ENCODE peak calls at places on chromosomes 13 and 19, in nine cellular contexts. U is mammary epithelial cell, O is transverse colon, Y is ovary, C is IMR-90, K is adrenal gland, A is hepatocyte, W is cardiac muscle cell, H is pancreas. T is an unnamed sample.

GRCh38 chr19:49553451-49554271 is 25.9 kb downstream of the RCN3 start:
- DNase-seq in U (peak; percentile 92), O (peak; percentile 70), Y (no peak), C (peak; percentile 69), K (no peak), A (peak; percentile 68), W (peak; percentile 44), H (no peak), T (no peak)

GRCh38 chr19:16303755-16304154 is 20.9 kb upstream of the KLF2 start:
- DNase-seq in U (no peak), O (no peak), Y (peak; percentile 68), C (no peak), K (peak; percentile 71), A (no peak), W (peak; percentile 81), H (no peak), T (no peak)

GRCh38 chr19:38929929-38930775 is at the start of gene SARS2:
- DNase-seq in U (peak; percentile 84), O (peak; percentile 93), Y (peak; percentile 96), C (peak; percentile 92), K (peak; percentile 97), A (peak; percentile 96), W (peak; percentile 97), H (peak; percentile 95), T (peak; percentile 96)

GRCh38 chr19:19101540-19101939 is 36.7 kb downstream of the TMEM161A start:
- DNase-seq in U (no peak), O (no peak), Y (no peak), C (no peak), K (no peak), A (no peak), W (no peak), H (no peak), T (no peak)

GRCh38 chr19:16531380-16531669 is 10.9 kb downstream of the CHERP start:
- DNase-seq in U (no peak), O (no peak), Y (no peak), C (no peak), K (no peak), A (no peak), W (no peak), H (no peak), T (no peak)

GRCh38 chr19:4012092-4012974 is 4.8 kb downstream of the PIAS4 start:
- DNase-seq in U (no peak), O (peak; percentile 38), Y (no peak), C (no peak), K (no peak), A (peak; percentile 70), W (no peak), H (peak; percentile 73), T (no peak)

GRCh38 chr19:41796362-41796761 is at the start of gene CEACAM3:
- DNase-seq in U (no peak), O (no peak), Y (no peak), C (no peak), K (no peak), A (no peak), W (no peak), H (no peak), T (no peak)

GRCh38 chr19:54630784-54631183 is 500 bp downstream of the LILRB1 start:
- DNase-seq in U (no peak), O (no peak), Y (no peak), C (no peak), K (no peak), A (no peak), W (no peak), H (no peak), T (no peak)

GRCh38 chr19:14368011-14368513 is 13.2 kb upstream of the ADGRE5 start:
- DNase-seq in U (no peak), O (no peak), Y (no peak), C (no peak), K (no peak), A (no peak), W (peak; percentile 21), H (no peak), T (no peak)

GRCh38 chr19:14369399-14370168 is 11.7 kb upstream of the ADGRE5 start:
- DNase-seq in U (no peak), O (peak; percentile 50), Y (no peak), C (peak; percentile 64), K (peak; percentile 62), A (no peak), W (peak; percentile 63), H (no peak), T (no peak)

GRCh38 chr19:14375055-14375581 is 6.1 kb upstream of the ADGRE5 start:
- DNase-seq in U (no peak), O (peak; percentile 73), Y (no peak), C (no peak), K (peak; percentile 69), A (no peak), W (no peak), H (no peak), T (peak; percentile 37)

GRCh38 chr19:14370169-14370998 is 10.9 kb upstream of the ADGRE5 start:
- DNase-seq in U (no peak), O (no peak), Y (no peak), C (no peak), K (no peak), A (no peak), W (no peak), H (no peak), T (no peak)

DNA sequence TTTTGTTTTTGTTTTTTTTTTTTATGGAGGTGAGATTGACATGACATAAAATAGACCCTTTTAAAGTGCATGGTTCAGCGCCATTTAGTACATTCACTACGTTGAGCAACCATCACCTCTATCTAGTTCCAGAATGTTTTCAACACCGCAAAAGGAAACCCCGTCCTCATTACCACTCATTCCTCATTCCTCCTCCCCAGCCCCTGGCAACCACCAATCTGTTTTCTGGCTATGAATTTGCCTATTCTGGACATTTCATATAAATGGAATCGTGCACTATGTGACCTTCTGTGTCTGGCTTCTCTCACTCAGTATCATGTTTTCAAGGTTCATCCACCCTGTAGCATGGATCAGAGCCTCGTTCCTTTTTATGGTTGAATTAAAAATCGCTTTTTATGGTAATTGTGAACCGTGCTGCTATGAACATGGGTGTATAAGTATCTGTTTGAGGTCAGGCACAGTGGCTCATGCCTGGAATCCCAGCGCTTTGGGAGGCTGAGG is 9.9 kb upstream of the ADGRE5 start:
- DNase-seq in U (no peak), O (no peak), Y (no peak), C (no peak), K (no peak), A (no peak), W (no peak), H (no peak), T (no peak)
- H3K4me1 ChIP-seq in U (no peaks in the 10 kb centered on the region), O (peaks cover 17% of the 10 kb centered on the region), Y (peaks cover 4% of the 10 kb centered on the region), C (peaks cover 10% of the 10 kb centered on the region), K (no peaks in the 10 kb centered on the region), A (peaks cover 11% of the 10 kb centered on the region), W (peaks cover 23% of the 10 kb centered on the region), H (peaks cover 2% of the 10 kb centered on the region), T (peaks cover 19% of the 10 kb centered on the region)

DNA sequence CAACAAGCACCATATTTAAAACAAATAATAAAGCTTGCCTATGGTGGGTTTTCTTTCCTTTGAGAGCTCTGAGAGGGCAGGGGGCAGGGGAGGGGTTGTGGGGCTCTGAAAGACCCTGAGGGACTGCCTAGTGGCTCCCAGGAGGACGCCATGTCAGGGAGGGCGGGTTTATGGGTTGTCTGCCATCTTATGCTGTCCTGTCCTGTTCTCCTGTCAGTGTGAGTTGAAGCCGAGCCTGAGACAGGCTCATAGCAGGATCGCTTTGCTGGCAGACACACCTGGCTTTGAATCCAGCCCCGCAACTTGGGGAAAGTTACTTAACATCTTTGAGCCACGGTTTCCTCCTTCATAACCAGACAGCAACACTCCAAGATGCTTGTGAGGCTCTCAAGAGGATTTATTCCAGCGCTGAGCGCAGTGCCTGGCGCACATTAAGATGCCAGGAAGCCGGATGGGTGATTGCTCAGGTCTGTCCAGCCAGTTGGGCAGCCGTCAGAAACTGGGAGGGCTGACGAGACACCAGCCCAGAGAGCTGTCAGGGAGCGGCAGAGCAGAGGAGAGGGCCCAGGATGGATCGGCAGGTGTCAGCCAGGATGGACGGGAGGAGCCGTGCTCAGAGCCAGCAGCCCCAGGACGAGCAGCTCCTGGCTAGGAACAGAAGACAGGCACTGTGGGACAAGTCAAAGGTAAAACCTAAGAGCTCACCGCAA is 36.8 kb upstream of the C1QTNF9 start:
- DNase-seq in U (no peak), O (no peak), Y (peak; percentile 62), C (no peak), K (peak; percentile 76), A (no peak), W (no peak), H (no peak), T (peak; percentile 31)
- H3K4me3 ChIP-seq in U (no peak overlapping the region), O (peak overlapping the region; percentile 28), Y (peak overlapping the region; percentile 35), C (no peak overlapping the region), K (no peak overlapping the region), A (no peak overlapping the region), W (no peak overlapping the region), H (no peak overlapping the region), T (peak overlapping the region; percentile 53)

DNA sequence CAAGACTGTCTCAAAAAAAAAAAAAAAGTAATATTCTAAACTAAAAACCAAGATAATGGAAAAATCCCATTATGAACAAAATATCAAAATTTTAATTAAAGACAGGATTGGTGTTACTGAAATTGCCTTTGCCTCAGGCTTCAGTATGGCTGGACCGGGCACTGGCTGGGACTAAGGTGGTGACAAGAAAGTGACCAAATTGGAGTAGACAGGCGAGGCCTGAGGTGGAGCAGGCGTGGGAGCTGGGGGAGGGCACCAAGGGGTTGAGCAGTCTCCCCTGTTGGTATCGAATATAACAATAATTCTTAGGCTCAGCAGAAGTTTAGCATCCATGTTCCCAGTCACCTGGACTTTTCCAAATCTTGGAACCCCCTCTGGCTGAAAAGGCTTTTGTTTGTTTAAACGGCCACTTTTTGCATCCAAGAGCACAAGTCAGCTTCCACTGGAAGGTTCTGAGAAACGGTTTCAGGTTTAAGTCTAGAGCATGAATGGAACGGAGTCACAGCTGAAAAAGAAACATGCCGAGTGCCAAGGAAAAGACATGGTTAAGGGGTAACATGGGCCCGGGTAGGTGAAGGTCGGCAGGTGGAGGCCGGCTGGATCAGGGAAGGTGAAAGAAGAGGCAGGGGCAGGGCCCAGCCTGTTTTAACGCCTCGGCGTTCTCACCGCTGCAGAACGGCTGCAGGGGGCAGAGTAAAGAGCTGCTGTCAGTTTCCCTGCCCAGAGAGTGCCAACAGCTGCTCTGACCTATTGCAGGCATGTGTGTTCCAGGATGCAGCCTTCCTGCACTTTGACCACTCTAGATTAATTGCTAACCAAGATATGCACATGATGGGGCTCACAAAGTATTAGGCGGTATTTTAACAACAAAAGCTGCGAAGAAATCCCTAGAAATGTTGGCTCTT is 104.4 kb downstream of the TM9SF2 start:
- DNase-seq in U (no peak), O (peak; percentile 75), Y (peak; percentile 48), C (no peak), K (peak; percentile 64), A (peak; percentile 73), W (peak; percentile 48), H (peak; percentile 75), T (peak; percentile 74)
- TF ChIP-seq CTCF in U (peak; percentile 23), O (no peak), Y (no peak), C (no peak), K (no peak), A (peak; percentile 22), W (peak; percentile 12), H (no peak), T (peak; percentile 31)

GRCh38 chr13:113577881-113578435 is 6.6 kb upstream of the TFDP1 start:
- DNase-seq in U (no peak), O (no peak), Y (no peak), C (no peak), K (no peak), A (no peak), W (no peak), H (no peak), T (no peak)
- H3K4me1 ChIP-seq in U (no peaks in the 10 kb centered on the region), O (no peaks in the 10 kb centered on the region), Y (no peaks in the 10 kb centered on the region), C (no peaks in the 10 kb centered on the region), K (no peaks in the 10 kb centered on the region), A (no peaks in the 10 kb centered on the region), W (no peaks in the 10 kb centered on the region), H (no peaks in the 10 kb centered on the region), T (no peaks in the 10 kb centered on the region)

T was measured in psoas muscle.